ENCODE peak calls at places on chromosomes 6 and 20, in seven cellular contexts. G, K, U, O, X, N and B are unnamed samples.
A peak's percentile ranks its signal among the peaks of the same experiment; 100 is the strongest.

GRCh38 chr6:135936606-135937005 is 85.1 kb downstream of the PDE7B start:
- DNase-seq in G (peak; percentile 92), K (peak; percentile 97), U (no peak), O (no peak), X (peak; percentile 94), N (peak; percentile 94), B (no peak)

GRCh38 chr6:45507156-45507555 is 129.4 kb upstream of the SUPT3H start:
- DNase-seq in G (no peak), K (no peak), U (no peak), O (no peak), X (no peak), N (no peak), B (no peak)

GRCh38 chr20:59748555-59749292 is 144.4 kb downstream of the PHACTR3 start:
- DNase-seq in G (no peak), K (peak; percentile 2), U (peak; percentile 19), O (no peak), X (peak; percentile 22), N (peak; percentile 99), B (no peak)

GRCh38 chr6:48109902-48110301 is 1.1 kb downstream of the PTCHD4 start:
- DNase-seq in G (no peak), K (peak; percentile 26), U (no peak), O (no peak), X (no peak), N (no peak), B (no peak)

GRCh38 chr6:116073765-116074450 is 13.2 kb upstream of the FRK start:
- DNase-seq in G (peak; percentile 43), K (peak; percentile 40), U (no peak), O (no peak), X (peak; percentile 18), N (peak; percentile 40), B (no peak)

GRCh38 chr6:132020138-132020551 is 69.0 kb upstream of the CCN2 start:
- DNase-seq in G (no peak), K (peak; percentile 51), U (no peak), O (no peak), X (peak; percentile 7), N (peak; percentile 28), B (no peak)

GRCh38 chr6:141484726-141485125 is 648.0 kb upstream of the GJE1 start:
- DNase-seq in G (no peak), K (peak; percentile 30), U (peak; percentile 17), O (no peak), X (no peak), N (peak; percentile 9), B (peak; percentile 59)

GRCh38 chr20:37376324-37376723 is 30.4 kb downstream of the SRC start:
- DNase-seq in G (no peak), K (no peak), U (no peak), O (no peak), X (no peak), N (no peak), B (no peak)

GRCh38 chr6:154537486-154537885 is 27.0 kb upstream of the CNKSR3 start:
- DNase-seq in G (no peak), K (no peak), U (peak; percentile 33), O (no peak), X (no peak), N (no peak), B (no peak)

GRCh38 chr6:81158956-81159355 is 593.5 kb downstream of the TENT5A start:
- DNase-seq in G (no peak), K (no peak), U (no peak), O (no peak), X (no peak), N (no peak), B (no peak)

GRCh38 chr6:152054441-152054840 is 247.0 kb downstream of the ESR1 start:
- DNase-seq in G (no peak), K (no peak), U (no peak), O (no peak), X (peak; percentile 6), N (peak; percentile 51), B (no peak)

GRCh38 chr6:145497006-145497405 is 238.3 kb downstream of the EPM2A start:
- DNase-seq in G (no peak), K (no peak), U (no peak), O (no peak), X (no peak), N (no peak), B (no peak)

GRCh38 chr20:36491901-36492617 is 49.3 kb upstream of the MYL9 start:
- DNase-seq in G (no peak), K (no peak), U (peak; percentile 40), O (no peak), X (peak; percentile 51), N (no peak), B (peak; percentile 78)

GRCh38 chr20:8132015-8132631 is at the start of gene PLCB1:
- DNase-seq in G (peak; percentile 66), K (peak; percentile 83), U (peak; percentile 77), O (peak; percentile 88), X (peak; percentile 89), N (peak; percentile 76), B (peak; percentile 86)

GRCh38 chr20:62602550-62602949 is 39.8 kb upstream of the SLCO4A1 start:
- DNase-seq in G (no peak), K (no peak), U (peak; percentile 23), O (no peak), X (no peak), N (no peak), B (peak; percentile 69)

GRCh38 chr6:71238351-71238750 is 50.3 kb upstream of the OGFRL1 start:
- DNase-seq in G (peak; percentile 33), K (peak; percentile 17), U (no peak), O (no peak), X (peak; percentile 54), N (peak; percentile 61), B (no peak)

GRCh38 chr20:22511943-22512910 is 72.1 kb downstream of the FOXA2 start:
- DNase-seq in G (no peak), K (no peak), U (peak; percentile 64), O (peak; percentile 77), X (peak; percentile 12), N (no peak), B (no peak)

GRCh38 chr20:539236-539635 is 4.4 kb downstream of the CSNK2A1 start:
- DNase-seq in G (no peak), K (no peak), U (no peak), O (no peak), X (no peak), N (no peak), B (no peak)

GRCh38 chr6:118288355-118289124 is 259.6 kb upstream of the PLN start:
- DNase-seq in G (no peak), K (peak; percentile 58), U (no peak), O (no peak), X (peak; percentile 35), N (no peak), B (no peak)

GRCh38 chr6:2639167-2639566 is 111.6 kb downstream of the MYLK4 start:
- DNase-seq in G (no peak), K (no peak), U (no peak), O (no peak), X (no peak), N (no peak), B (no peak)

GRCh38 chr6:85389180-85389797 is 60.6 kb upstream of the NT5E start:
- DNase-seq in G (no peak), K (no peak), U (no peak), O (no peak), X (no peak), N (no peak), B (peak; percentile 78)

GRCh38 chr6:17167327-17167979 is 65.6 kb downstream of the STMND1 start:
- DNase-seq in G (no peak), K (peak; percentile 14), U (peak; percentile 41), O (peak; percentile 66), X (peak; percentile 42), N (peak; percentile 64), B (no peak)

GRCh38 chr20:62377615-62378085 is 9.3 kb upstream of the RPS21 start:
- DNase-seq in G (no peak), K (no peak), U (no peak), O (no peak), X (no peak), N (no peak), B (no peak)

GRCh38 chr20:24812356-24812755 is 136.7 kb upstream of the CST7 start:
- DNase-seq in G (no peak), K (no peak), U (no peak), O (no peak), X (no peak), N (no peak), B (no peak)

GRCh38 chr6:45655630-45656422 is 278.1 kb upstream of the SUPT3H start:
- DNase-seq in G (peak; percentile 93), K (peak; percentile 95), U (no peak), O (no peak), X (peak; percentile 95), N (peak; percentile 99), B (no peak)

GRCh38 chr6:107202876-107203468 is 87.7 kb upstream of the BEND3 start:
- DNase-seq in G (no peak), K (no peak), U (no peak), O (no peak), X (no peak), N (no peak), B (no peak)

GRCh38 chr6:167801263-167801662 is 25.4 kb upstream of the AFDN start:
- DNase-seq in G (no peak), K (no peak), U (no peak), O (no peak), X (no peak), N (no peak), B (no peak)

DNA sequence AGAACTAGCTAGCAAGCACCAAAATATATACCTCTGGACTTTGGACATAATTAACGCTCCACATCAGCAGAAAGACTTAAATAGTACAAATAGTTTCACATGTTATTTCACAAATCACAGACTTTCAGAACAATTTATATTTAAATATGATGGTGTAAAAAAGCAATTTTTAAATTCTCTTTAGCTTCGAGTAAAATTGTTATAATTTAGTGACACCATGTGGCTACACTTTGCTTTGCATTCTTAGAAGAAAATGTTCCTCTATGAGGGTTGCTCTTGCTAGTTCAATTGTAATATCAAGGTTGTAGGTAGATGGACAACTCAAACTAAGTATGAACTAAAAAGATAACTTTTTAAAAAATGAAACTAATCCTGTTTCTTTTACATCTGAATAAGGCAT is 69.0 kb downstream of the BTBD9 start:
- DNase-seq in G (no peak), K (peak; percentile 61), U (no peak), O (no peak), X (peak; percentile 53), N (peak; percentile 26), B (no peak)
- TF ChIP-seq CTCF in G (peak; percentile 55), K (no peak), U (peak; percentile 7), O (peak; percentile 3), X (peak; percentile 48), N (peak; percentile 58), B (peak; percentile 40)

GRCh38 chr6:87066449-87067288 is 28.2 kb downstream of the CGA start:
- DNase-seq in G (peak; percentile 45), K (peak; percentile 76), U (peak; percentile 42), O (peak; percentile 48), X (peak; percentile 79), N (peak; percentile 60), B (peak; percentile 58)
- TF ChIP-seq CTCF in G (peak; percentile 66), K (peak; percentile 74), U (peak; percentile 31), O (peak; percentile 68), X (peak; percentile 57), N (peak; percentile 59), B (peak; percentile 63)

GRCh38 chr20:21240394-21240793 is 62.7 kb upstream of the XRN2 start:
- DNase-seq in G (no peak), K (no peak), U (no peak), O (no peak), X (no peak), N (no peak), B (no peak)
- TF ChIP-seq CTCF in G (no peak), K (no peak), U (no peak), O (no peak), X (no peak), N (no peak), B (no peak)

GRCh38 chr6:82178759-82179112 is 68.8 kb downstream of the IBTK start:
- DNase-seq in G (no peak), K (peak; percentile 19), U (no peak), O (no peak), X (no peak), N (no peak), B (no peak)
- TF ChIP-seq CTCF in G (no peak), K (no peak), U (no peak), O (no peak), X (no peak), N (no peak), B (no peak)